ENCODE peak calls at places on chromosome 16, in eight cellular contexts. One of them, this sample, is unnamed.

GRCh38 chr16:16150117-16150877 is 73.0 kb downstream of the ABCC6 start:
- DNase-seq in transverse colon: peak; percentile 48
- DNase-seq in stomach: no peak
- DNase-seq in sigmoid colon: peak; percentile 96
- DNase-seq in heart left ventricle: peak; percentile 74
- DNase-seq in breast epithelium: no peak
- DNase-seq in spleen: no peak
- DNase-seq in tibial nerve: no peak
- DNase-seq in this sample: no peak

GRCh38 chr16:31407406-31407805 is 14.3 kb downstream of the ITGAD start:
- DNase-seq in transverse colon: no peak
- DNase-seq in stomach: no peak
- DNase-seq in sigmoid colon: no peak
- DNase-seq in heart left ventricle: no peak
- DNase-seq in breast epithelium: no peak
- DNase-seq in spleen: no peak
- DNase-seq in tibial nerve: no peak
- DNase-seq in this sample: no peak

GRCh38 chr16:17556276-17557052 is 85.7 kb upstream of the XYLT1 start:
- DNase-seq in transverse colon: no peak
- DNase-seq in stomach: no peak
- DNase-seq in sigmoid colon: no peak
- DNase-seq in heart left ventricle: no peak
- DNase-seq in breast epithelium: no peak
- DNase-seq in spleen: no peak
- DNase-seq in tibial nerve: no peak
- DNase-seq in this sample: no peak

GRCh38 chr16:11497851-11498289 is 88.8 kb downstream of the LITAF start:
- DNase-seq in transverse colon: no peak
- DNase-seq in stomach: no peak
- DNase-seq in sigmoid colon: no peak
- DNase-seq in heart left ventricle: no peak
- DNase-seq in breast epithelium: no peak
- DNase-seq in spleen: no peak
- DNase-seq in tibial nerve: peak; percentile 31
- DNase-seq in this sample: no peak

GRCh38 chr16:81615411-81615810 is 163.7 kb upstream of the PLCG2 start:
- DNase-seq in transverse colon: no peak
- DNase-seq in stomach: no peak
- DNase-seq in sigmoid colon: no peak
- DNase-seq in heart left ventricle: no peak
- DNase-seq in breast epithelium: no peak
- DNase-seq in spleen: no peak
- DNase-seq in tibial nerve: no peak
- DNase-seq in this sample: no peak

GRCh38 chr16:69707920-69708683 is 18.3 kb downstream of the NQO1 start:
- DNase-seq in transverse colon: no peak
- DNase-seq in stomach: no peak
- DNase-seq in sigmoid colon: no peak
- DNase-seq in heart left ventricle: no peak
- DNase-seq in breast epithelium: no peak
- DNase-seq in spleen: no peak
- DNase-seq in tibial nerve: no peak
- DNase-seq in this sample: peak; percentile 13

GRCh38 chr16:76910931-76911330 is 280.1 kb upstream of the MON1B start:
- DNase-seq in transverse colon: no peak
- DNase-seq in stomach: no peak
- DNase-seq in sigmoid colon: no peak
- DNase-seq in heart left ventricle: no peak
- DNase-seq in breast epithelium: no peak
- DNase-seq in spleen: no peak
- DNase-seq in tibial nerve: no peak
- DNase-seq in this sample: no peak

GRCh38 chr16:28845173-28846079 is 722 bp downstream of the TUFM start:
- DNase-seq in transverse colon: peak; percentile 64
- DNase-seq in stomach: peak; percentile 61
- DNase-seq in sigmoid colon: no peak
- DNase-seq in heart left ventricle: no peak
- DNase-seq in breast epithelium: no peak
- DNase-seq in spleen: no peak
- DNase-seq in tibial nerve: no peak
- DNase-seq in this sample: no peak

GRCh38 chr16:11497329-11497805 is 89.4 kb downstream of the LITAF start:
- DNase-seq in transverse colon: peak; percentile 81
- DNase-seq in stomach: peak; percentile 97
- DNase-seq in sigmoid colon: peak; percentile 92
- DNase-seq in heart left ventricle: peak; percentile 90
- DNase-seq in breast epithelium: peak; percentile 89
- DNase-seq in spleen: peak; percentile 84
- DNase-seq in tibial nerve: peak; percentile 72
- DNase-seq in this sample: peak; percentile 89

GRCh38 chr16:287981-288920 is 5.3 kb downstream of the PDIA2 start:
- DNase-seq in transverse colon: no peak
- DNase-seq in stomach: no peak
- DNase-seq in sigmoid colon: no peak
- DNase-seq in heart left ventricle: no peak
- DNase-seq in breast epithelium: no peak
- DNase-seq in spleen: no peak
- DNase-seq in tibial nerve: no peak
- DNase-seq in this sample: no peak
- H3K36me3 ChIP-seq in transverse colon: peaks cover 19% of the 10 kb centered on the region
- H3K36me3 ChIP-seq in stomach: peaks cover 64% of the 10 kb centered on the region
- H3K36me3 ChIP-seq in sigmoid colon: peaks cover 30% of the 10 kb centered on the region
- H3K36me3 ChIP-seq in heart left ventricle: peaks cover 58% of the 10 kb centered on the region
- H3K36me3 ChIP-seq in breast epithelium: peaks cover 7% of the 10 kb centered on the region
- H3K36me3 ChIP-seq in spleen: peaks cover 70% of the 10 kb centered on the region
- H3K36me3 ChIP-seq in tibial nerve: peaks cover 88% of the 10 kb centered on the region
- H3K36me3 ChIP-seq in this sample: peaks cover 69% of the 10 kb centered on the region

GRCh38 chr16:1344499-1344898 is 7.2 kb downstream of the TSR3 start:
- DNase-seq in transverse colon: no peak
- DNase-seq in stomach: no peak
- DNase-seq in sigmoid colon: no peak
- DNase-seq in heart left ventricle: no peak
- DNase-seq in breast epithelium: no peak
- DNase-seq in spleen: no peak
- DNase-seq in tibial nerve: no peak
- DNase-seq in this sample: no peak
- TF ChIP-seq POLR2A in transverse colon: no peak
- TF ChIP-seq POLR2A in stomach: no peak
- TF ChIP-seq POLR2A in sigmoid colon: no peak
- TF ChIP-seq POLR2A in heart left ventricle: no peak
- TF ChIP-seq POLR2A in breast epithelium: no peak
- TF ChIP-seq POLR2A in spleen: no peak
- TF ChIP-seq POLR2A in tibial nerve: no peak
- TF ChIP-seq POLR2A in this sample: no peak

GRCh38 chr16:46882304-46882939 is 1.7 kb upstream of the GPT2 start:
- DNase-seq in transverse colon: no peak
- DNase-seq in stomach: no peak
- DNase-seq in sigmoid colon: no peak
- DNase-seq in heart left ventricle: no peak
- DNase-seq in breast epithelium: no peak
- DNase-seq in spleen: no peak
- DNase-seq in tibial nerve: no peak
- DNase-seq in this sample: no peak

GRCh38 chr16:46884513-46885293 is 541 bp downstream of the GPT2 start:
- DNase-seq in transverse colon: peak; percentile 28
- DNase-seq in stomach: no peak
- DNase-seq in sigmoid colon: no peak
- DNase-seq in heart left ventricle: no peak
- DNase-seq in breast epithelium: no peak
- DNase-seq in spleen: peak; percentile 85
- DNase-seq in tibial nerve: no peak
- DNase-seq in this sample: no peak

GRCh38 chr16:46882940-46883307 is 1.2 kb upstream of the GPT2 start:
- DNase-seq in transverse colon: no peak
- DNase-seq in stomach: no peak
- DNase-seq in sigmoid colon: no peak
- DNase-seq in heart left ventricle: no peak
- DNase-seq in breast epithelium: no peak
- DNase-seq in spleen: no peak
- DNase-seq in tibial nerve: no peak
- DNase-seq in this sample: no peak

GRCh38 chr16:46883690-46884512 is at the start of gene GPT2:
- DNase-seq in transverse colon: peak; percentile 98
- DNase-seq in stomach: peak; percentile 100
- DNase-seq in sigmoid colon: peak; percentile 97
- DNase-seq in heart left ventricle: peak; percentile 97
- DNase-seq in breast epithelium: peak; percentile 92
- DNase-seq in spleen: peak; percentile 98
- DNase-seq in tibial nerve: peak; percentile 91
- DNase-seq in this sample: peak; percentile 96

GRCh38 chr16:46883353-46883689 is 841 bp upstream of the GPT2 start:
- DNase-seq in transverse colon: peak; percentile 17
- DNase-seq in stomach: no peak
- DNase-seq in sigmoid colon: no peak
- DNase-seq in heart left ventricle: no peak
- DNase-seq in breast epithelium: no peak
- DNase-seq in spleen: no peak
- DNase-seq in tibial nerve: no peak
- DNase-seq in this sample: no peak
- H3K36me3 ChIP-seq in transverse colon: no peaks in the 10 kb centered on the region
- H3K36me3 ChIP-seq in stomach: no peaks in the 10 kb centered on the region
- H3K36me3 ChIP-seq in sigmoid colon: no peaks in the 10 kb centered on the region
- H3K36me3 ChIP-seq in heart left ventricle: no peaks in the 10 kb centered on the region
- H3K36me3 ChIP-seq in breast epithelium: no peaks in the 10 kb centered on the region
- H3K36me3 ChIP-seq in spleen: no peaks in the 10 kb centered on the region
- H3K36me3 ChIP-seq in tibial nerve: no peaks in the 10 kb centered on the region
- H3K36me3 ChIP-seq in this sample: no peaks in the 10 kb centered on the region

GRCh38 chr16:86073763-86074493 is 175.0 kb downstream of the IRF8 start:
- DNase-seq in transverse colon: peak; percentile 4
- DNase-seq in stomach: no peak
- DNase-seq in sigmoid colon: peak; percentile 55
- DNase-seq in heart left ventricle: no peak
- DNase-seq in breast epithelium: peak; percentile 43
- DNase-seq in spleen: peak; percentile 30
- DNase-seq in tibial nerve: no peak
- DNase-seq in this sample: no peak

GRCh38 chr16:86071611-86072240 is 172.8 kb downstream of the IRF8 start:
- DNase-seq in transverse colon: no peak
- DNase-seq in stomach: no peak
- DNase-seq in sigmoid colon: no peak
- DNase-seq in heart left ventricle: no peak
- DNase-seq in breast epithelium: no peak
- DNase-seq in spleen: peak; percentile 56
- DNase-seq in tibial nerve: no peak
- DNase-seq in this sample: no peak

GRCh38 chr16:86074651-86075487 is 175.9 kb downstream of the IRF8 start:
- DNase-seq in transverse colon: peak; percentile 6
- DNase-seq in stomach: no peak
- DNase-seq in sigmoid colon: peak; percentile 60
- DNase-seq in heart left ventricle: no peak
- DNase-seq in breast epithelium: peak; percentile 43
- DNase-seq in spleen: peak; percentile 75
- DNase-seq in tibial nerve: no peak
- DNase-seq in this sample: no peak

GRCh38 chr16:86072328-86073102 is 173.6 kb downstream of the IRF8 start:
- DNase-seq in transverse colon: peak; percentile 69
- DNase-seq in stomach: peak; percentile 61
- DNase-seq in sigmoid colon: peak; percentile 89
- DNase-seq in heart left ventricle: peak; percentile 53
- DNase-seq in breast epithelium: no peak
- DNase-seq in spleen: peak; percentile 71
- DNase-seq in tibial nerve: peak; percentile 79
- DNase-seq in this sample: no peak

GRCh38 chr16:86073103-86073625 is 174.2 kb downstream of the IRF8 start:
- DNase-seq in transverse colon: no peak
- DNase-seq in stomach: no peak
- DNase-seq in sigmoid colon: peak; percentile 67
- DNase-seq in heart left ventricle: no peak
- DNase-seq in breast epithelium: no peak
- DNase-seq in spleen: peak; percentile 56
- DNase-seq in tibial nerve: no peak
- DNase-seq in this sample: no peak
- TF ChIP-seq POLR2A in transverse colon: no peak
- TF ChIP-seq POLR2A in stomach: no peak
- TF ChIP-seq POLR2A in sigmoid colon: no peak
- TF ChIP-seq POLR2A in heart left ventricle: no peak
- TF ChIP-seq POLR2A in breast epithelium: no peak
- TF ChIP-seq POLR2A in spleen: no peak
- TF ChIP-seq POLR2A in tibial nerve: no peak
- TF ChIP-seq POLR2A in this sample: no peak

GRCh38 chr16:88575251-88575650 is 5.0 kb downstream of the ZC3H18 start:
- DNase-seq in transverse colon: no peak
- DNase-seq in stomach: no peak
- DNase-seq in sigmoid colon: no peak
- DNase-seq in heart left ventricle: no peak
- DNase-seq in breast epithelium: no peak
- DNase-seq in spleen: no peak
- DNase-seq in tibial nerve: no peak
- DNase-seq in this sample: no peak
- H3K36me3 ChIP-seq in transverse colon: peaks cover 14% of the 10 kb centered on the region
- H3K36me3 ChIP-seq in stomach: peaks cover 80% of the 10 kb centered on the region
- H3K36me3 ChIP-seq in sigmoid colon: peaks cover 15% of the 10 kb centered on the region
- H3K36me3 ChIP-seq in heart left ventricle: peaks cover 49% of the 10 kb centered on the region
- H3K36me3 ChIP-seq in breast epithelium: peaks cover 6% of the 10 kb centered on the region
- H3K36me3 ChIP-seq in spleen: peaks cover 83% of the 10 kb centered on the region
- H3K36me3 ChIP-seq in tibial nerve: peaks cover 80% of the 10 kb centered on the region
- H3K36me3 ChIP-seq in this sample: peaks cover 58% of the 10 kb centered on the region

GRCh38 chr16:8866884-8867482 is 1.8 kb downstream of the CARHSP1 start:
- DNase-seq in transverse colon: peak; percentile 34
- DNase-seq in stomach: no peak
- DNase-seq in sigmoid colon: no peak
- DNase-seq in heart left ventricle: no peak
- DNase-seq in breast epithelium: no peak
- DNase-seq in spleen: peak; percentile 86
- DNase-seq in tibial nerve: no peak
- DNase-seq in this sample: no peak
- TF ChIP-seq POLR2A in transverse colon: no peak
- TF ChIP-seq POLR2A in stomach: no peak
- TF ChIP-seq POLR2A in sigmoid colon: no peak
- TF ChIP-seq POLR2A in heart left ventricle: no peak
- TF ChIP-seq POLR2A in breast epithelium: no peak
- TF ChIP-seq POLR2A in spleen: no peak
- TF ChIP-seq POLR2A in tibial nerve: no peak
- TF ChIP-seq POLR2A in this sample: no peak

GRCh38 chr16:46889942-46890300 is 5.8 kb downstream of the GPT2 start:
- DNase-seq in transverse colon: no peak
- DNase-seq in stomach: no peak
- DNase-seq in sigmoid colon: no peak
- DNase-seq in heart left ventricle: no peak
- DNase-seq in breast epithelium: no peak
- DNase-seq in spleen: no peak
- DNase-seq in tibial nerve: no peak
- DNase-seq in this sample: no peak

GRCh38 chr16:46891910-46892309 is 7.7 kb downstream of the GPT2 start:
- DNase-seq in transverse colon: no peak
- DNase-seq in stomach: no peak
- DNase-seq in sigmoid colon: no peak
- DNase-seq in heart left ventricle: no peak
- DNase-seq in breast epithelium: no peak
- DNase-seq in spleen: no peak
- DNase-seq in tibial nerve: no peak
- DNase-seq in this sample: no peak

GRCh38 chr16:46886764-46887523 is 2.8 kb downstream of the GPT2 start:
- DNase-seq in transverse colon: no peak
- DNase-seq in stomach: no peak
- DNase-seq in sigmoid colon: no peak
- DNase-seq in heart left ventricle: no peak
- DNase-seq in breast epithelium: no peak
- DNase-seq in spleen: no peak
- DNase-seq in tibial nerve: no peak
- DNase-seq in this sample: no peak

GRCh38 chr16:46887524-46887854 is 3.3 kb downstream of the GPT2 start:
- DNase-seq in transverse colon: no peak
- DNase-seq in stomach: peak; percentile 60
- DNase-seq in sigmoid colon: no peak
- DNase-seq in heart left ventricle: no peak
- DNase-seq in breast epithelium: no peak
- DNase-seq in spleen: no peak
- DNase-seq in tibial nerve: no peak
- DNase-seq in this sample: no peak

GRCh38 chr16:46889245-46889941 is 5.2 kb downstream of the GPT2 start:
- DNase-seq in transverse colon: no peak
- DNase-seq in stomach: no peak
- DNase-seq in sigmoid colon: no peak
- DNase-seq in heart left ventricle: no peak
- DNase-seq in breast epithelium: no peak
- DNase-seq in spleen: no peak
- DNase-seq in tibial nerve: no peak
- DNase-seq in this sample: no peak
- H3K36me3 ChIP-seq in transverse colon: no peaks in the 10 kb centered on the region
- H3K36me3 ChIP-seq in stomach: no peaks in the 10 kb centered on the region
- H3K36me3 ChIP-seq in sigmoid colon: no peaks in the 10 kb centered on the region
- H3K36me3 ChIP-seq in heart left ventricle: no peaks in the 10 kb centered on the region
- H3K36me3 ChIP-seq in breast epithelium: no peaks in the 10 kb centered on the region
- H3K36me3 ChIP-seq in spleen: no peaks in the 10 kb centered on the region
- H3K36me3 ChIP-seq in tibial nerve: no peaks in the 10 kb centered on the region
- H3K36me3 ChIP-seq in this sample: no peaks in the 10 kb centered on the region